ENCODE peak calls at places on chromosomes 12 and 14, in four cellular contexts. Y is GM12878, A is HepG2, L is K562. O is an unnamed sample.

GRCh38 chr12:14655284-14655683 is 41.1 kb downstream of the GUCY2C start:
- DNase-seq in L (no peak), Y (no peak), A (no peak), O (no peak)

GRCh38 chr14:39016733-39017095 is 86.3 kb downstream of the SEC23A start:
- DNase-seq in A (no peak), L (no peak), Y (no peak), O (no peak)

GRCh38 chr14:55847766-55848165 is 267.8 kb downstream of the KTN1 start:
- DNase-seq in Y (no peak), A (no peak), L (no peak), O (no peak)

GRCh38 chr12:5257763-5258475 is 174.0 kb upstream of the NTF3 start:
- DNase-seq in A (no peak), L (no peak), Y (no peak), O (no peak)

GRCh38 chr14:99653618-99654017 is 8.7 kb downstream of the HHIPL1 start:
- DNase-seq in L (no peak), A (no peak), Y (no peak), O (no peak)

GRCh38 chr14:52936437-52936836 is 14.4 kb downstream of the FERMT2 start:
- DNase-seq in L (no peak), A (no peak), Y (no peak), O (no peak)

GRCh38 chr14:79937433-79937832 is 273.9 kb downstream of the DIO2 start:
- DNase-seq in Y (no peak), L (no peak), A (no peak), O (no peak)

GRCh38 chr14:31954991-31955390 is 122.1 kb upstream of the ARHGAP5 start:
- DNase-seq in Y (no peak), L (no peak), A (no peak), O (no peak)

GRCh38 chr14:24692382-24693352 is 58.7 kb upstream of the GZMB start:
- DNase-seq in A (no peak), Y (no peak), L (no peak), O (no peak)

GRCh38 chr12:130212384-130212783 is 50.1 kb downstream of the FZD10 start:
- DNase-seq in A (no peak), Y (no peak), L (no peak), O (no peak)

GRCh38 chr12:116916714-116917114 is 6.0 kb downstream of the FBXW8 start:
- DNase-seq in Y (peak; percentile 51), A (peak; percentile 95), L (peak; percentile 66), O (no peak)

GRCh38 chr12:68510394-68510793 is 100.3 kb upstream of the RAP1B start:
- DNase-seq in L (no peak), A (no peak), Y (no peak), O (no peak)

GRCh38 chr12:51874486-51874885 is 13.4 kb upstream of the ANKRD33 start:
- DNase-seq in L (no peak), A (no peak), Y (no peak), O (no peak)

GRCh38 chr12:78035913-78036658 is 205.4 kb downstream of the NAV3 start:
- DNase-seq in Y (no peak), L (no peak), A (no peak), O (peak; percentile 11)

GRCh38 chr12:113479578-113480335 is 8.1 kb upstream of the LHX5 start:
- DNase-seq in A (peak; percentile 12), Y (no peak), L (peak; percentile 83), O (peak; percentile 75)

GRCh38 chr14:18688346-18688745 is 87.4 kb downstream of the OR11H12 start:
- DNase-seq in Y (no peak), A (no peak), L (no peak), O (no peak)

GRCh38 chr14:37600880-37601741 is 5.7 kb downstream of the TTC6 start:
- DNase-seq in Y (no peak), A (no peak), L (no peak), O (no peak)

GRCh38 chr12:128606040-128606439 is 217.7 kb downstream of the SLC15A4 start:
- DNase-seq in L (no peak), A (no peak), Y (no peak), O (no peak)

GRCh38 chr12:48818831-48819590 is 715 bp downstream of the CACNB3 start:
- DNase-seq in A (no peak), L (no peak), Y (no peak), O (no peak)

GRCh38 chr14:45906257-45906656 is 653.3 kb upstream of the MIS18BP1 start:
- DNase-seq in A (no peak), L (no peak), Y (peak; percentile 23), O (no peak)

GRCh38 chr12:128786741-128787391 is 36.9 kb downstream of the SLC15A4 start:
- DNase-seq in Y (no peak), A (no peak), L (no peak), O (no peak)

GRCh38 chr12:51721281-51721940 is 127.1 kb downstream of the FIGNL2 start:
- DNase-seq in Y (no peak), L (no peak), A (no peak), O (no peak)

GRCh38 chr12:227286-227915 is 13.4 kb upstream of the SLC6A12 start:
- DNase-seq in A (no peak), Y (no peak), L (no peak), O (no peak)

GRCh38 chr14:44154889-44155288 is 352.2 kb downstream of the FSCB start:
- DNase-seq in A (no peak), Y (no peak), L (no peak), O (no peak)

GRCh38 chr14:101109981-101110728 is 206.6 kb upstream of the RTL1 start:
- DNase-seq in A (no peak), L (no peak), Y (no peak), O (no peak)

GRCh38 chr12:121138284-121138683 is 5.6 kb downstream of the P2RX7 start:
- DNase-seq in L (peak; percentile 66), Y (no peak), A (no peak), O (no peak)

GRCh38 chr14:91307046-91307445 is 62.5 kb upstream of the GPR68 start:
- DNase-seq in Y (no peak), L (no peak), A (no peak), O (no peak)

GRCh38 chr12:31362759-31363415 is 36.9 kb upstream of the SINHCAF start:
- DNase-seq in L (peak; percentile 37), A (peak; percentile 35), Y (peak; percentile 46), O (no peak)

GRCh38 chr12:66467932-66468331 is 165.6 kb downstream of the HELB start:
- DNase-seq in L (peak; percentile 17), A (no peak), Y (no peak), O (peak; percentile 16)

DNA sequence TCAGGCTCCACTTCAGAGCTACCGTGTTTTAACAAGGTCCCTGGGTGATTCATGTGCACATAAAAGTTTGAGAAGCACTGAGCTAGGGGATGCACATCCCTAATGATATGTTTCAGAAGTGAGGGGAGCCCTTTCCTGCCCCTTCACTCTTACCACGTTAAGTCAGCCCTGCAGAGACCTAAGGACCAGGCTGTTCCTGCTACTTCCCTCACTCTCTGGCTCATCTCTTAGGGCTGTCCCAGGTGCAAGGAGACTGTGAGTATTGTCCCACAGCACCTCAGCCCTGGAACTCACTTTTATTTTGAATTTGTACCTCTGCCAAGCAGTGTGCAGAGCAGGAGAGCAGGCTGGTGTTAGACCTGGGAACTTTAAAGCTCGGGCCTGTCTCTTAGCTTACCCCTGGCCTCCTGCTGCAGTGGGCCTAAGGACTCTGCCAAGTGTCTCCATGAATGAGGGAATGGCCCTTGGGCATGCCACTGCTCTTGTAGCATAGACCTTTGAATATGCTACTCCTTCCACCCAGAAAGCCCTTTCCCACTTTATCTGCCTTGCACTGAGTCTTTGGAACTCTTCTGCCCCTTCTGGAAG is 11.0 kb upstream of the SUSD6 start:
- DNase-seq in Y (no peak), L (no peak), A (no peak), O (no peak)
- TF ChIP-seq SP1 in Y (no peak), L (no peak), A (no peak), O (no peak)

GRCh38 chr12:98618952-98619351 is 25.5 kb downstream of the SLC25A3 start:
- DNase-seq in A (no peak), L (no peak), Y (no peak), O (no peak)
- TF ChIP-seq FOXK2 in A (no peak), L (no peak), Y (no peak), O (no peak)

GRCh38 chr14:68377459-68377858 is 415.4 kb downstream of the ZFP36L1 start:
- DNase-seq in A (peak; percentile 92), Y (no peak), L (peak; percentile 55), O (no peak)
- TF ChIP-seq SP1 in A (no peak), Y (no peak), L (peak; percentile 27), O (no peak)

GRCh38 chr14:64628940-64629403 is 75.3 kb upstream of the PLEKHG3 start:
- DNase-seq in L (no peak), Y (no peak), A (no peak), O (no peak)
- TF ChIP-seq FOXK2 in L (no peak), Y (no peak), A (no peak), O (no peak)

DNA sequence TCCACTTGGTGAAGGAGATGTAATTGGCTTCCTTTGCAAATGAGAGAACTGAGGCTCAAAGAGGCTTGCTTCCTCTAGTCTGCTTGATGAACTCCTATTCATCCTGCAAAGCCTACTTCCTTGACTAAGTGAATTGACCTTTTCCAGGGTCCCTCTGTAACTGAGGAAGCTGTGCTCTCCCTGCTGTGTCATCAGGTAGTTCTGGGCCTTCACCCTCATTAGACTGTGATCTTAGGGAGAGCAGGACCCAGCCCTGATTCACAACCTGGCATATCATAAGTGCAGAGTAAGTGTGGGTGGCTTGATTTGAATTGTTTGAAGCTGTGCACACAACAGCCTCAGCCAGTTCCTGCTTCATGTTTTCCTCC is 16.3 kb downstream of the ASB2 start:
- DNase-seq in Y (no peak), A (no peak), L (no peak), O (no peak)
- TF ChIP-seq SP1 in Y (no peak), A (no peak), L (no peak), O (no peak)